ENCODE peak calls at places on chromosome 19, in seven cellular contexts. U, S, A, T, Z, F and Y are unnamed samples.

GRCh38 chr19:15722956-15723355 is 4.9 kb upstream of the OR10H2 start:
- DNase-seq in U (no peak), S (no peak), A (no peak), T (no peak), Z (no peak), F (no peak), Y (no peak)

GRCh38 chr19:53076984-53077383 is 26.2 kb downstream of the ZNF160 start:
- DNase-seq in U (peak), S (peak), A (peak), T (peak), Z (peak), F (peak), Y (peak)

GRCh38 chr19:51240866-51241265 is 10.0 kb upstream of the SIGLECL1 start:
- DNase-seq in U (no peak), S (no peak), A (no peak), T (no peak), Z (no peak), F (no peak), Y (no peak)

GRCh38 chr19:51136891-51137551 is 5.1 kb upstream of the SIGLEC7 start:
- DNase-seq in U (no peak), S (no peak), A (no peak), T (no peak), Z (no peak), F (no peak), Y (no peak)

GRCh38 chr19:28465317-28466086 is 747.4 kb downstream of the UQCRFS1 start:
- DNase-seq in U (no peak), S (no peak), A (no peak), T (no peak), Z (no peak), F (no peak), Y (no peak)

GRCh38 chr19:15010497-15011255 is 31.0 kb upstream of the SLC1A6 start:
- DNase-seq in U (peak), S (no peak), A (no peak), T (no peak), Z (no peak), F (peak), Y (peak)

GRCh38 chr19:31018951-31019350 is 330.3 kb downstream of the TSHZ3 start:
- DNase-seq in U (no peak), S (no peak), A (no peak), T (no peak), Z (no peak), F (no peak), Y (no peak)

GRCh38 chr19:56751078-56751489 is 79.5 kb upstream of the ZNF835 start:
- DNase-seq in U (no peak), S (no peak), A (no peak), T (no peak), Z (no peak), F (no peak), Y (no peak)

GRCh38 chr19:54393381-54393780 is 21.9 kb upstream of the TTYH1 start:
- DNase-seq in U (no peak), S (no peak), A (no peak), T (no peak), Z (no peak), F (no peak), Y (no peak)

DNA sequence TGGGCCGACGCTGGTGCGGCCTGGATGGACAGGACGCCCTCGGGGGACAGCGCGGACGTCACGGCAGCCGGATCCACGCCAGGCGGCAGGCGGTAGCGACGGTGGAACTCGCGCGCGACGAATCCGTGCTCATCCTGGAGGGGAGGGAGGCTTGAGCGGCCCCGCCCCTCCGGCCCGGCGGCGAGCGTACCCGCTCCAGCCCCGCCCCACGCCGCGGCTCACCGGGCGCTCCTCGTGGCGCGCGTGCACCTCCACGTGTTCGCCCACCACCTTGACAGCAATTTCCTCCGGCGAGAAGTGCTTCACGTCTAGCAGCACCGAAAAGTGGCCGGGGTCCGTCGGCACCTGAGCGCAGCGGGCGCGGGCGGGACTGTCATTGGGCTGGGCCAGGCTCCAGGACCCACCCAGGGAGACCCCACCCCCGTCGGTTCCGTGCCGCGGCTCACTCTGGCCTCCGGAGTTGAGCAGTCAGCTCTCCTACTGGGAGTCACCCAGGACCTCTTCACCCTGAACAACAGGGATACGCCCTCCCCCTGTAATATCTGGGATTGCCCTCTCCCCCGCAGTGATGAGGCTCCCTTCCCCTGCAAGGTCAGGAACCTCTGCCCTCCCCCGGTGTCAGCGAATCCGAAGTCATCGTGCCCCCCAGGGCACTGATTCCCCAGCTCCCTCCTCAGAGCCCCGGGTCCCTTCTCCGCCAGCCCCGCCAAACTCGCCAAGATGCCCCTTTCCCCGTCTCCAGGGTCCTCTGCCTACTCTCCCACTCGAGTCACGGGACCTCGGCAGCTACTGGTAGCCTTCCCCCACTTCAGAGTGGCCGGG is 1.1 kb downstream of the HSPB6 start:
- DNase-seq in U (no peak), S (peak), A (peak), T (peak), Z (no peak), F (peak), Y (peak)
- H2AFZ ChIP-seq in U (peak), S (no peak), A (peak), T (no peak), Z (no peak), F (peak), Y (no peak)

GRCh38 chr19:21587117-21587461 is 81.7 kb downstream of the ZNF429 start:
- DNase-seq in U (no peak), S (no peak), A (no peak), T (no peak), Z (no peak), F (peak), Y (no peak)

GRCh38 chr19:21585491-21585890 is 80.1 kb downstream of the ZNF429 start:
- DNase-seq in U (no peak), S (no peak), A (no peak), T (no peak), Z (no peak), F (no peak), Y (no peak)

GRCh38 chr19:21581646-21582045 is 76.2 kb downstream of the ZNF429 start:
- DNase-seq in U (no peak), S (no peak), A (no peak), T (no peak), Z (no peak), F (no peak), Y (no peak)

GRCh38 chr19:21586341-21587116 is 81.1 kb downstream of the ZNF429 start:
- DNase-seq in U (no peak), S (peak), A (no peak), T (no peak), Z (no peak), F (peak), Y (peak)

GRCh38 chr19:21584532-21584931 is 79.1 kb downstream of the ZNF429 start:
- DNase-seq in U (no peak), S (no peak), A (no peak), T (no peak), Z (no peak), F (no peak), Y (no peak)
- H3K27ac ChIP-seq in U (no peak), S (no peak), A (no peak), T (no peak), Z (no peak), F (no peak), Y (no peak)

GRCh38 chr19:18085702-18086457 is 854 bp downstream of the IL12RB1 start:
- DNase-seq in U (no peak), S (no peak), A (no peak), T (no peak), Z (no peak), F (no peak), Y (no peak)
- H2AFZ ChIP-seq in U (no peak), S (no peak), A (no peak), T (no peak), Z (no peak), F (no peak), Y (no peak)

DNA sequence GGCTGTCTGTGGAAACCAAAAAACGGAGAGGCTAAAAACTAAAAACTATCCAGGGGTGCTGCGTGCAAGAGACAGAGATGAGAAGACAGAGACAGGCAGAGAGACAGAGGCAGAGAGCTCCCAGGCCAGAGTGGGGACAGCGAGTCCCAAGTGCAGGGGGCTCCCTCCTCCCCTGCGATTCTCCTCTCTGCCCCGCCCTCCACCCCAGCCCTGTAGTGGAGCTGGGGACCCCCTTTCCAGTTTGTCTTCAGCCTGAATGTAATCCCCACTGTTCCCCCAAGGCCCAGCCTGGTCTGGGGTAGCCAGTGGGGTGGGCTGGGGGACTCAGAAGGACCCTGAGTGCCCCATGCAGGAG is 2.0 kb downstream of the NFIC start:
- DNase-seq in U (no peak), S (no peak), A (no peak), T (no peak), Z (no peak), F (no peak), Y (no peak)
- H3K27ac ChIP-seq in U (no peak), S (peak), A (peak), T (peak), Z (peak), F (no peak), Y (no peak)

DNA sequence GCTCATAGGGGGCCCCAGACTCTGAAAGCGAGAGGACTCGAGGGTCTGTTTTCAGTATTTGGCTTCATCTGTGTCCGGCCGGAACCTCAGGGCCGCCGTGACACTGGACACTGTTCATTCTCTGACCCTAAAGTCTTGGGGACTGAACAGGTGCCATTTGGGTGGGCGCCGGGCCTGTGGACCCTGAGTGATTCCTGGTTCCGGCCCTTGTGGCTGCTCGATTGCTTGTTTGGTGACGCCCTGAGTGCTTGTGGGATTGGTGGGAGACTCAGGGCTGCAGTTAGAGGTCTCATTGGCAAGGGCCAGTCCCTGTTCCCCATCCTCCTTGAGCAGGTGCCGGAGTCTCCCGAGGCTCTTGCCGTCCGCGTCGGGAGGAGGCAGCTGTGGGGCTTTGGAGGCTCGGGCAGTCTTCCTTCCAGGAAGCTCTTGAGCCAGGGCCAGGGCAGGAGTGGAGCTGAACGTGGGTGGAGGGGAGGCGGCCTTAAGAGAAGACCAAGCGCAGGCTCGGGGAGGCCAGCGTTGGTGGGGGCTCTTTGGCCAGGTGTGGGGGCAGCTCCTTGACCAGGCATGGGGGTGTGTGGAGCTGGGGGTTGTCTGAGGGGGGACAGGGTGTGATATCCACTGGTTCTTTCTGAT is 4.7 kb downstream of the PTBP1 start:
- DNase-seq in U (no peak), S (no peak), A (peak), T (peak), Z (no peak), F (peak), Y (no peak)
- H2AFZ ChIP-seq in U (no peak), S (no peak), A (peak), T (no peak), Z (no peak), F (no peak), Y (no peak)